ENCODE peak calls at places on chromosomes 5 and 9, in ten cellular contexts. W is ovary, B is A549, O is prostate gland, S is upper lobe of left lung, T is HCT116, J is heart left ventricle, I is tibial nerve, D is breast epithelium, M is stomach. Y is an unnamed sample.

GRCh38 chr9:4086119-4087088 is 213.5 kb downstream of the GLIS3 start:
- DNase-seq in W (no peak), B (peak; percentile 15), O (no peak), S (no peak), T (no peak), J (peak; percentile 18), I (no peak), D (no peak), M (no peak), Y (no peak)

GRCh38 chr5:136006767-136007251 is 22.0 kb upstream of the TGFBI start:
- DNase-seq in W (no peak), B (peak; percentile 81), O (no peak), S (no peak), T (peak; percentile 36), J (no peak), I (no peak), D (no peak), M (no peak), Y (no peak)

GRCh38 chr5:135217669-135218485 is 181.2 kb downstream of the MACROH2A1 start:
- DNase-seq in W (no peak), B (peak; percentile 18), O (no peak), S (no peak), T (no peak), J (no peak), I (no peak), D (peak; percentile 12), M (no peak), Y (no peak)

GRCh38 chr5:169758886-169759285 is 121.8 kb downstream of the DOCK2 start:
- DNase-seq in W (no peak), B (no peak), O (no peak), S (no peak), T (no peak), J (no peak), I (no peak), D (no peak), M (no peak), Y (no peak)

GRCh38 chr9:89781838-89782237 is 177.0 kb downstream of the GADD45G start:
- DNase-seq in W (no peak), B (no peak), O (no peak), S (no peak), T (no peak), J (no peak), I (no peak), D (no peak), M (no peak), Y (peak; percentile 39)

GRCh38 chr5:35938518-35939227 is at the start of gene CAPSL:
- DNase-seq in W (no peak), B (no peak), O (peak; percentile 67), S (no peak), T (peak; percentile 36), J (peak; percentile 20), I (no peak), D (peak; percentile 43), M (peak; percentile 41), Y (no peak)

GRCh38 chr5:139637438-139638089 is 10.6 kb upstream of the CXXC5 start:
- DNase-seq in W (peak; percentile 81), B (no peak), O (peak; percentile 80), S (peak; percentile 97), T (no peak), J (peak; percentile 89), I (peak; percentile 80), D (peak; percentile 74), M (peak; percentile 83), Y (peak; percentile 87)

GRCh38 chr5:169126376-169127043 is 174.4 kb downstream of the SLIT3 start:
- DNase-seq in W (no peak), B (no peak), O (no peak), S (no peak), T (no peak), J (no peak), I (no peak), D (no peak), M (no peak), Y (no peak)

GRCh38 chr9:92740015-92740408 is 24.6 kb downstream of the BICD2 start:
- DNase-seq in W (no peak), B (no peak), O (no peak), S (no peak), T (no peak), J (no peak), I (no peak), D (no peak), M (no peak), Y (no peak)

GRCh38 chr9:77218612-77219011 is 41.3 kb downstream of the VPS13A start:
- DNase-seq in W (no peak), B (no peak), O (no peak), S (no peak), T (no peak), J (no peak), I (no peak), D (no peak), M (no peak), Y (no peak)

GRCh38 chr5:123448017-123448617 is 24.9 kb upstream of the CEP120 start:
- DNase-seq in W (no peak), B (no peak), O (no peak), S (no peak), T (no peak), J (no peak), I (no peak), D (no peak), M (no peak), Y (no peak)

GRCh38 chr9:122444366-122444765 is 33.4 kb downstream of the OR1J1 start:
- DNase-seq in W (no peak), B (no peak), O (no peak), S (no peak), T (no peak), J (no peak), I (no peak), D (no peak), M (peak; percentile 35), Y (no peak)

GRCh38 chr9:84966876-84967830 is 297.6 kb downstream of the NTRK2 start:
- DNase-seq in W (no peak), B (no peak), O (no peak), S (peak; percentile 30), T (no peak), J (no peak), I (no peak), D (no peak), M (no peak), Y (no peak)

GRCh38 chr5:152181461-152181860 is 223.6 kb downstream of the NMUR2 start:
- DNase-seq in W (no peak), B (no peak), O (no peak), S (no peak), T (no peak), J (no peak), I (no peak), D (no peak), M (no peak), Y (no peak)

GRCh38 chr5:160930361-160930760 is 78.3 kb upstream of the ATP10B start:
- DNase-seq in W (no peak), B (no peak), O (no peak), S (no peak), T (no peak), J (no peak), I (no peak), D (no peak), M (no peak), Y (no peak)

GRCh38 chr5:78638423-78638822 is 10.1 kb downstream of the LHFPL2 start:
- DNase-seq in W (peak; percentile 57), B (peak; percentile 84), O (no peak), S (no peak), T (no peak), J (peak; percentile 71), I (no peak), D (peak; percentile 77), M (peak; percentile 75), Y (no peak)

GRCh38 chr5:74885170-74885569 is 19.0 kb upstream of the FAM169A start:
- DNase-seq in W (no peak), B (no peak), O (no peak), S (no peak), T (no peak), J (no peak), I (no peak), D (no peak), M (no peak), Y (no peak)

GRCh38 chr9:97237951-97238851 is 69.3 kb upstream of the CCDC180 start:
- DNase-seq in W (peak; percentile 89), B (peak; percentile 65), O (peak; percentile 82), S (peak; percentile 94), T (peak; percentile 86), J (peak; percentile 84), I (peak; percentile 61), D (peak; percentile 53), M (peak; percentile 76), Y (peak; percentile 85)
- TF ChIP-seq POLR2A in W (no peak), B (peak; percentile 42), O (no peak), S (peak; percentile 9), T (peak; percentile 95), J (peak; percentile 29), I (no peak), D (no peak), M (no peak), Y (peak; percentile 25)

GRCh38 chr9:106925392-106925791 is 62.4 kb downstream of the ZNF462 start:
- DNase-seq in W (no peak), B (no peak), O (no peak), S (peak; percentile 71), T (no peak), J (no peak), I (no peak), D (no peak), M (no peak), Y (no peak)
- TF ChIP-seq CTCF in W (no peak), B (no peak), O (no peak), S (no peak), T (no peak), J (no peak), I (no peak), D (no peak), M (no peak), Y (no peak)

GRCh38 chr5:17225551-17225950 is 8.1 kb downstream of the BASP1 start:
- DNase-seq in W (no peak), B (no peak), O (no peak), S (no peak), T (no peak), J (no peak), I (no peak), D (no peak), M (no peak), Y (no peak)

GRCh38 chr5:17229308-17229707 is 11.9 kb downstream of the BASP1 start:
- DNase-seq in W (no peak), B (no peak), O (no peak), S (no peak), T (no peak), J (no peak), I (no peak), D (no peak), M (no peak), Y (no peak)

GRCh38 chr5:17230808-17231525 is 13.5 kb downstream of the BASP1 start:
- DNase-seq in W (no peak), B (no peak), O (no peak), S (no peak), T (no peak), J (no peak), I (no peak), D (no peak), M (no peak), Y (no peak)

GRCh38 chr5:17227868-17228267 is 10.4 kb downstream of the BASP1 start:
- DNase-seq in W (no peak), B (no peak), O (no peak), S (no peak), T (no peak), J (no peak), I (no peak), D (no peak), M (no peak), Y (no peak)

GRCh38 chr5:17228833-17229291 is 11.4 kb downstream of the BASP1 start:
- DNase-seq in W (no peak), B (no peak), O (peak; percentile 53), S (no peak), T (no peak), J (no peak), I (no peak), D (no peak), M (no peak), Y (no peak)
- H3K27ac ChIP-seq in W (no peak overlapping the region), B (no peak overlapping the region), O (peak overlapping the region; percentile 9), S (no peak overlapping the region), T (no peak overlapping the region), J (no peak overlapping the region), I (no peak overlapping the region), D (no peak overlapping the region), M (no peak overlapping the region), Y (no peak overlapping the region)

GRCh38 chr5:8906303-8906967 is 639.4 kb downstream of the SEMA5A start:
- DNase-seq in W (no peak), B (no peak), O (no peak), S (no peak), T (no peak), J (no peak), I (no peak), D (no peak), M (no peak), Y (no peak)
- TF ChIP-seq POLR2A in W (no peak), B (no peak), O (no peak), S (no peak), T (no peak), J (no peak), I (no peak), D (no peak), M (no peak), Y (no peak)